ENCODE peak calls at places on chromosomes 6 and 20, in six cellular contexts. O is CD4-positive, CD25-positive, alpha-beta regulatory T cell; K is T-cell; I is AG04450; H is COLO829; R is GM10248. W is an unnamed sample.

GRCh38 chr6:149885888-149886287 is 12.0 kb downstream of the RAET1E start:
- DNase-seq in O (no peak), K (no peak), I (no peak), H (no peak), R (no peak), W (no peak)

GRCh38 chr6:45704056-45704790 is 311.4 kb downstream of the CLIC5 start:
- DNase-seq in O (no peak), K (no peak), I (no peak), H (no peak), R (no peak), W (no peak)

GRCh38 chr20:8385247-8385646 is 253.2 kb downstream of the PLCB1 start:
- DNase-seq in O (no peak), K (no peak), I (peak), H (no peak), R (no peak), W (no peak)

GRCh38 chr6:124356811-124357210 is 553.1 kb downstream of the NKAIN2 start:
- DNase-seq in O (no peak), K (no peak), I (no peak), H (no peak), R (no peak), W (no peak)

GRCh38 chr6:169933839-169934698 is 182.6 kb downstream of the ERMARD start:
- DNase-seq in O (no peak), K (no peak), I (no peak), H (no peak), R (no peak), W (no peak)

GRCh38 chr6:168877821-168878282 is 375.8 kb downstream of the THBS2 start:
- DNase-seq in O (no peak), K (no peak), I (no peak), H (no peak), R (no peak), W (no peak)

GRCh38 chr6:160348552-160349441 is 619 bp downstream of the SLC22A3 start:
- DNase-seq in O (peak), K (no peak), I (no peak), H (no peak), R (no peak), W (no peak)

GRCh38 chr6:14798594-14798982 is 447.3 kb upstream of the JARID2 start:
- DNase-seq in O (no peak), K (no peak), I (no peak), H (no peak), R (no peak), W (no peak)

GRCh38 chr6:128064540-128064895 is 163.7 kb upstream of the THEMIS start:
- DNase-seq in O (no peak), K (no peak), I (no peak), H (no peak), R (no peak), W (no peak)

GRCh38 chr6:150627601-150628012 is 27.9 kb downstream of the PLEKHG1 start:
- DNase-seq in O (no peak), K (no peak), I (no peak), H (peak), R (no peak), W (peak)

GRCh38 chr20:19738936-19739335 is 19.1 kb upstream of the RIN2 start:
- DNase-seq in O (no peak), K (no peak), I (no peak), H (no peak), R (no peak), W (no peak)

GRCh38 chr20:63253065-63253437 is 1.2 kb downstream of the NKAIN4 start:
- DNase-seq in O (no peak), K (no peak), I (no peak), H (no peak), R (no peak), W (no peak)

GRCh38 chr6:41728073-41728936 is 7.1 kb downstream of the TFEB start:
- DNase-seq in O (peak), K (no peak), I (no peak), H (no peak), R (no peak), W (no peak)

GRCh38 chr6:33018904-33019303 is 9.5 kb upstream of the HLA-DOA start:
- DNase-seq in O (no peak), K (no peak), I (no peak), H (no peak), R (peak), W (peak)

GRCh38 chr20:21519136-21519584 is 5.3 kb upstream of the NKX2-2 start:
- DNase-seq in O (no peak), K (no peak), I (no peak), H (no peak), R (no peak), W (no peak)

GRCh38 chr20:20371133-20371532 is 3.2 kb downstream of the INSM1 start:
- DNase-seq in O (no peak), K (no peak), I (no peak), H (no peak), R (no peak), W (no peak)

GRCh38 chr20:40900816-40901215 is 127.8 kb upstream of the TOP1 start:
- DNase-seq in O (no peak), K (no peak), I (no peak), H (no peak), R (no peak), W (no peak)

GRCh38 chr20:8635048-8635572 is 433.8 kb upstream of the PLCB4 start:
- DNase-seq in O (no peak), K (no peak), I (no peak), H (no peak), R (no peak), W (no peak)

GRCh38 chr20:50144362-50144761 is 9.2 kb downstream of the PEDS1 start:
- DNase-seq in O (no peak), K (no peak), I (peak), H (no peak), R (no peak), W (peak)

GRCh38 chr6:180295-180694 is 112.0 kb upstream of the DUSP22 start:
- DNase-seq in O (peak), K (no peak), I (no peak), H (no peak), R (peak), W (no peak)

GRCh38 chr6:41228616-41229015 is 467 bp downstream of the TREML4 start:
- DNase-seq in O (no peak), K (no peak), I (no peak), H (no peak), R (no peak), W (no peak)

GRCh38 chr6:101458341-101458740 is 64.8 kb downstream of the GRIK2 start:
- DNase-seq in O (no peak), K (no peak), I (no peak), H (no peak), R (no peak), W (no peak)

GRCh38 chr6:3776881-3777507 is 25.5 kb upstream of the PXDC1 start:
- DNase-seq in O (no peak), K (no peak), I (no peak), H (no peak), R (no peak), W (no peak)

GRCh38 chr6:32971245-32971580 is 2.8 kb downstream of the BRD2 start:
- DNase-seq in O (no peak), K (no peak), I (no peak), H (no peak), R (no peak), W (no peak)

GRCh38 chr6:133046576-133046975 is 194.6 kb upstream of the EYA4 start:
- DNase-seq in O (no peak), K (no peak), I (no peak), H (no peak), R (no peak), W (no peak)

GRCh38 chr20:57414867-57415592 is 23.8 kb downstream of the RBM38 start:
- DNase-seq in O (no peak), K (no peak), I (no peak), H (peak), R (no peak), W (no peak)

GRCh38 chr6:130970839-130971410 is 92.1 kb downstream of the EPB41L2 start:
- DNase-seq in O (no peak), K (no peak), I (no peak), H (no peak), R (no peak), W (no peak)

GRCh38 chr6:143742070-143742954 is 64.5 kb downstream of the PHACTR2 start:
- DNase-seq in O (no peak), K (no peak), I (no peak), H (no peak), R (no peak), W (no peak)

GRCh38 chr6:147384029-147384428 is 124.5 kb upstream of the SAMD5 start:
- DNase-seq in O (no peak), K (no peak), I (no peak), H (no peak), R (no peak), W (no peak)

GRCh38 chr20:23148721-23149570 is 62.8 kb upstream of the CD93 start:
- DNase-seq in O (no peak), K (no peak), I (no peak), H (no peak), R (no peak), W (no peak)

GRCh38 chr20:64115171-64115911 is 8.0 kb upstream of the NPBWR2 start:
- DNase-seq in O (no peak), K (no peak), I (no peak), H (no peak), R (no peak), W (no peak)

GRCh38 chr6:91387290-91388062 is 800.6 kb upstream of the MAP3K7 start:
- DNase-seq in O (no peak), K (no peak), I (no peak), H (no peak), R (no peak), W (no peak)

GRCh38 chr6:33988121-33989015 is 157.5 kb downstream of the GRM4 start:
- DNase-seq in O (no peak), K (no peak), I (no peak), H (no peak), R (no peak), W (no peak)

GRCh38 chr6:169976301-169977081 is 225.1 kb downstream of the ERMARD start:
- DNase-seq in O (no peak), K (no peak), I (no peak), H (no peak), R (no peak), W (no peak)

GRCh38 chr6:136792066-136792944 is at the start of gene MAP3K5:
- DNase-seq in O (peak), K (peak), I (peak), H (no peak), R (peak), W (no peak)

GRCh38 chr20:5001174-5002076 is at the start of gene SLC23A2:
- DNase-seq in O (peak), K (peak), I (no peak), H (peak), R (peak), W (no peak)

GRCh38 chr6:113697642-113698410 is 159.3 kb upstream of the MARCKS start:
- DNase-seq in O (no peak), K (no peak), I (peak), H (no peak), R (no peak), W (peak)

GRCh38 chr6:50939931-50940330 is 121.3 kb downstream of the TFAP2B start:
- DNase-seq in O (no peak), K (no peak), I (no peak), H (no peak), R (no peak), W (no peak)